ENCODE peak calls at places on chromosomes 2 and 18, in six cellular contexts. J is activated gamma-delta T cell treated with Interleukin-2 at 50 U/mL for 16 hours, Q is BJ, I is neural progenitor cell, Y is SW 1271, K is mesothelial cell of epicardium. B is an unnamed sample.

GRCh38 chr18:12911025-12911927 is 27.2 kb upstream of the PTPN2 start:
- DNase-seq in Y (no peak), Q (no peak), K (no peak), I (no peak), J (peak; percentile 61), B (peak; percentile 52)

GRCh38 chr2:236001854-236002253 is 166.3 kb downstream of the GBX2 start:
- DNase-seq in J (no peak), Q (no peak), Y (no peak), I (no peak), K (no peak), B (no peak)

GRCh38 chr2:26970928-26971627 is 641 bp downstream of the MAPRE3 start:
- DNase-seq in Q (no peak), J (no peak), I (peak; percentile 65), Y (no peak), K (peak; percentile 40), B (peak; percentile 16)

GRCh38 chr2:176339208-176339607 is 70.0 kb downstream of the MTX2 start:
- DNase-seq in I (no peak), K (no peak), Q (no peak), J (no peak), Y (no peak), B (no peak)

GRCh38 chr2:21175895-21176646 is 52.3 kb downstream of the TDRD15 start:
- DNase-seq in Y (peak; percentile 23), Q (no peak), K (no peak), J (no peak), I (peak; percentile 26), B (no peak)

GRCh38 chr18:5107990-5108389 is 89.1 kb downstream of the AKAIN1 start:
- DNase-seq in Q (no peak), Y (no peak), J (no peak), I (peak; percentile 33), K (no peak), B (no peak)

GRCh38 chr2:14684516-14684915 is 52.0 kb downstream of the LRATD1 start:
- DNase-seq in I (peak; percentile 61), Y (no peak), K (no peak), Q (no peak), J (no peak), B (no peak)

GRCh38 chr2:216012133-216012829 is 1.1 kb downstream of the MREG start:
- DNase-seq in Q (no peak), K (no peak), J (no peak), Y (peak; percentile 37), I (no peak), B (no peak)

GRCh38 chr2:196959750-196960392 is 33.4 kb upstream of the PGAP1 start:
- DNase-seq in Q (no peak), I (no peak), J (no peak), Y (no peak), K (no peak), B (no peak)

GRCh38 chr18:56298935-56299334 is 339.5 kb downstream of the TXNL1 start:
- DNase-seq in I (no peak), Q (no peak), Y (peak; percentile 21), K (no peak), J (no peak), B (no peak)

GRCh38 chr18:70194227-70194890 is 11.1 kb downstream of the RTTN start:
- DNase-seq in K (no peak), Q (no peak), J (no peak), Y (no peak), I (no peak), B (no peak)

GRCh38 chr2:211957799-211958198 is 580.8 kb downstream of the ERBB4 start:
- DNase-seq in Y (no peak), J (no peak), Q (no peak), I (no peak), K (no peak), B (no peak)

GRCh38 chr2:583666-584065 is 93.5 kb downstream of the TMEM18 start:
- DNase-seq in J (no peak), Q (no peak), K (no peak), Y (no peak), I (no peak), B (no peak)

GRCh38 chr2:221005338-221005737 is 566.8 kb downstream of the EPHA4 start:
- DNase-seq in Y (no peak), Q (no peak), K (no peak), J (no peak), I (no peak), B (no peak)

GRCh38 chr2:197075286-197075685 is 148.8 kb upstream of the PGAP1 start:
- DNase-seq in Y (no peak), Q (no peak), J (no peak), K (no peak), I (no peak), B (no peak)

GRCh38 chr18:961644-962355 is 57.1 kb downstream of the ADCYAP1 start:
- DNase-seq in Y (peak; percentile 26), Q (peak; percentile 8), K (peak; percentile 65), J (peak; percentile 31), I (peak; percentile 25), B (no peak)

GRCh38 chr2:180208841-180209240 is 201.7 kb upstream of the CWC22 start:
- DNase-seq in Y (peak; percentile 14), K (no peak), Q (no peak), I (no peak), J (no peak), B (no peak)

GRCh38 chr18:21243041-21243431 is 1.0 kb downstream of the GREB1L start:
- DNase-seq in Q (no peak), Y (no peak), J (no peak), K (peak; percentile 46), I (peak; percentile 42), B (no peak)

GRCh38 chr2:212683346-212683745 is 144.7 kb upstream of the ERBB4 start:
- DNase-seq in Q (no peak), K (no peak), Y (no peak), J (no peak), I (no peak), B (no peak)

GRCh38 chr2:64999754-65000153 is 10.6 kb downstream of the SLC1A4 start:
- DNase-seq in K (no peak), Q (no peak), Y (no peak), J (no peak), I (no peak), B (no peak)

GRCh38 chr2:1995987-1996386 is 251.7 kb upstream of the PXDN start:
- DNase-seq in I (no peak), Y (no peak), J (no peak), K (peak; percentile 5), Q (peak; percentile 27), B (no peak)

GRCh38 chr2:233178994-233179847 is 72.3 kb upstream of the ATG16L1 start:
- DNase-seq in J (no peak), Q (no peak), Y (no peak), K (no peak), I (no peak), B (no peak)

GRCh38 chr2:227450921-227451654 is 20.9 kb upstream of the AGFG1 start:
- DNase-seq in K (no peak), Y (no peak), J (no peak), Q (no peak), I (no peak), B (no peak)

GRCh38 chr2:46735108-46735691 is 180.4 kb downstream of the MCFD2 start:
- DNase-seq in K (no peak), J (no peak), Q (no peak), Y (no peak), I (no peak), B (no peak)

GRCh38 chr2:170965446-170966225 is 36.6 kb downstream of the GORASP2 start:
- DNase-seq in Y (no peak), K (no peak), I (no peak), J (no peak), Q (no peak), B (no peak)

GRCh38 chr18:54296017-54296416 is 26.7 kb downstream of the POLI start:
- DNase-seq in Q (no peak), I (peak; percentile 19), J (no peak), Y (no peak), K (no peak), B (no peak)

GRCh38 chr2:120314656-120315366 is 31.1 kb upstream of the INHBB start:
- DNase-seq in Q (no peak), I (no peak), Y (no peak), K (no peak), J (peak; percentile 29), B (no peak)

GRCh38 chr2:96737831-96738230 is 2.0 kb downstream of the LMAN2L start:
- DNase-seq in J (no peak), Q (no peak), K (no peak), Y (peak; percentile 11), I (no peak), B (no peak)

GRCh38 chr18:31189757-31190156 is 27.1 kb upstream of the DSC1 start:
- DNase-seq in Q (no peak), Y (no peak), K (no peak), J (no peak), I (no peak), B (no peak)

GRCh38 chr2:76599732-76600368 is 889.1 kb upstream of the GCFC2 start:
- DNase-seq in I (peak; percentile 94), K (peak; percentile 47), Y (peak; percentile 87), J (no peak), Q (no peak), B (peak; percentile 1)

GRCh38 chr2:110866496-110866895 is 134.1 kb downstream of the ACOXL start:
- DNase-seq in I (peak; percentile 31), K (no peak), J (no peak), Y (no peak), Q (no peak), B (no peak)

B was measured in naive B cell.